ENCODE peak calls at places on chromosomes 12 and 14, in four cellular contexts. W, B, D and G are unnamed samples. For H3K9me3, the result is how much of the 10 kb centered on the place peaks cover.

GRCh38 chr12:49535921-49536525 is 2.8 kb upstream of the KCNH3 start:
- DNase-seq in W (no peak), D (no peak), B (no peak), G (no peak)

GRCh38 chr14:54002653-54003052 is 46.0 kb upstream of the BMP4 start:
- DNase-seq in B (no peak), D (no peak), W (no peak), G (no peak)

GRCh38 chr12:5197127-5197526 is 153.4 kb downstream of the KCNA5 start:
- DNase-seq in D (no peak), B (no peak), W (no peak), G (no peak)

GRCh38 chr12:53091756-53092155 is 5.7 kb upstream of the IGFBP6 start:
- DNase-seq in D (no peak), B (no peak), W (no peak), G (no peak)

GRCh38 chr12:114649585-114649984 is 34.4 kb downstream of the TBX3 start:
- DNase-seq in W (no peak), D (no peak), B (no peak), G (no peak)

GRCh38 chr12:122834921-122835692 is at the start of gene HIP1R:
- DNase-seq in D (peak), B (peak), W (no peak), G (peak)

GRCh38 chr14:103107455-103107854 is 12.9 kb downstream of the EXOC3L4 start:
- DNase-seq in B (no peak), W (no peak), D (no peak), G (no peak)

GRCh38 chr12:111448266-111448830 is 42.6 kb downstream of the SH2B3 start:
- DNase-seq in W (no peak), D (no peak), B (no peak), G (no peak)

GRCh38 chr12:56358836-56359532 is 923 bp downstream of the STAT2 start:
- DNase-seq in D (no peak), B (no peak), W (no peak), G (no peak)

GRCh38 chr12:107667464-107667863 is 18.1 kb upstream of the PWP1 start:
- DNase-seq in D (no peak), B (no peak), W (no peak), G (no peak)

GRCh38 chr12:105107176-105107496 is 395 bp upstream of the WASHC4 start:
- DNase-seq in D (no peak), B (peak), W (no peak), G (no peak)

GRCh38 chr12:66964629-66965028 is 285.8 kb upstream of the GRIP1 start:
- DNase-seq in W (no peak), B (no peak), D (no peak), G (peak)

GRCh38 chr12:89733579-89734201 is 25.1 kb upstream of the ATP2B1 start:
- DNase-seq in W (no peak), D (no peak), B (no peak), G (no peak)

GRCh38 chr12:89162704-89163261 is 189.5 kb downstream of the DUSP6 start:
- DNase-seq in D (peak), W (no peak), B (peak), G (no peak)

GRCh38 chr14:99879401-99880295 is 86.4 kb downstream of the EML1 start:
- DNase-seq in W (no peak), B (no peak), D (no peak), G (no peak)

GRCh38 chr14:60339571-60339970 is 90.5 kb downstream of the PPM1A start:
- DNase-seq in W (no peak), D (no peak), B (no peak), G (no peak)

GRCh38 chr12:116713529-116713928 is 24.3 kb downstream of the SPRING1 start:
- DNase-seq in D (no peak), W (no peak), B (no peak), G (no peak)

GRCh38 chr14:69480136-69480535 is 4.4 kb upstream of the PLEKHD1 start:
- DNase-seq in D (no peak), W (no peak), B (no peak), G (no peak)

GRCh38 chr12:107486140-107486892 is 199.3 kb upstream of the PWP1 start:
- DNase-seq in D (no peak), B (no peak), W (no peak), G (no peak)

GRCh38 chr12:120971299-120972180 is 6.8 kb upstream of the HNF1A start:
- DNase-seq in W (no peak), D (no peak), B (peak), G (no peak)

GRCh38 chr14:51912112-51912786 is 51.8 kb downstream of the GNG2 start:
- DNase-seq in D (no peak), W (no peak), B (no peak), G (no peak)

GRCh38 chr12:124375141-124375788 is 80.4 kb downstream of the RFLNA start:
- DNase-seq in D (no peak), B (no peak), W (no peak), G (no peak)

GRCh38 chr14:27205036-27205435 is 607.2 kb upstream of the NOVA1 start:
- DNase-seq in B (no peak), W (no peak), D (no peak), G (no peak)

GRCh38 chr14:82432531-82432930 is 898.9 kb upstream of the SEL1L start:
- DNase-seq in W (no peak), B (no peak), D (no peak), G (no peak)

GRCh38 chr14:82431031-82431430 is 897.4 kb upstream of the SEL1L start:
- DNase-seq in B (no peak), D (no peak), W (no peak), G (no peak)
- H3K9me3 ChIP-seq in B (under half), D (under half), W (under half), G (under half)

GRCh38 chr12:87618199-87618598 is 411.0 kb downstream of the C12orf50 start:
- DNase-seq in B (no peak), W (no peak), D (no peak), G (no peak)
- H3K9me3 ChIP-seq in B (under half), W (under half), D (under half), G (under half)

GRCh38 chr12:76274699-76275098 is 73.5 kb downstream of the BBS10 start:
- DNase-seq in W (no peak), B (no peak), D (no peak), G (no peak)
- H3K9me3 ChIP-seq in W (under half), B (under half), D (under half), G (under half)

DNA sequence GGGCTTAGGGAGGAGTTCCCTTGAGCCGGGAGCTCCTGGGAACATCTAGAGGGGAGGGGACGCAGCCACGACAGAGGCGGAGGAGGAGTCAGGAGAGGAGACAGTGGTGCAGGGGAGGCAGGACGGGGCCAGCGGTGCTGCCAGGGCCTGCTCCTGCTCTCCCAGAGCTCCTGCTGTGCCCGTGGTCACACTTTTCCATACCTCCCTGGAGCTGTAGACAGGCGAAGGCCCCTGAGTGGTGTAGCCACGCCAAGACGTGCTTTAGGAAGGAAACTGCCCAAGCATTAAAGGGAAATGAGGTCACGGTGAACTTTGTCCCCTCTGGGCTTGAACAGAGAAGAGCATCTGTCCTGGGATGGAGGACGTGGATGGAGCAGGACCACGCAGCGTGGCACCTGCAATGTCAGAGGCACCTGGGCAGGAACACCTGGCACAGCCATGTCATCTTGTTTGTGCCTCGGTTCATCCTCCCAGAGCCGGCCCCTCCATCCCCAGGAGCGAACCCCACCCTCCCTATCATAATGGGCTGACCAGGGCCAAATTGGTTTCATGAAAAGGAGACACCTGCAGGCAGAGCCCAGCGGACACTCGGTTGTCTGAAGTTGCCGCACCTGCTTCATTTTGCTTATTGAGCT is 239.5 kb upstream of the SFSWAP start:
- DNase-seq in B (no peak), W (no peak), D (no peak), G (no peak)
- H3K9me3 ChIP-seq in B (under half), W (under half), D (under half), G (under half)

GRCh38 chr12:34304546-34304945 is 282.2 kb downstream of the ALG10 start:
- DNase-seq in B (no peak), D (no peak), W (no peak), G (no peak)
- H3K9me3 ChIP-seq in B (under half), D (under half), W (half or more), G (under half)

DNA sequence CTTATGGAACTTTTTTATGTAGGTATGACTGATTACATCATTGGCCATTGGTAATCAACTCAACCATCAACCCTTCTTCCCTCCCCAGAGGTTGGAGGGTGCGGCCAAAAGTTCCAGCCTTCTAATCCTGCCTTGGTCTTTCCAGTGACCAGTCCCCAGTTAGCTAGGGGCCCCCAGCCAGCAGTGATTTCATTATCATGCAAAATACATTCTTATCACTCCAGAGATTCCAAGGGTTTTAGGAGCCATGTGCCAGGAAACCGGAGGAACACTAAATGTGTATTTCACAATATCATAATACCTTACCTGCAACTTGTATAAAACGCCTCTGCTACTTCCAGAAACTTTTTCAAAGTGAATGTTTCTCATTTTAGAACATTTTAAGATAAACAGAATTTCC is 181.5 kb upstream of the PELI2 start:
- DNase-seq in W (no peak), B (no peak), D (no peak), G (no peak)
- H3K9me3 ChIP-seq in W (under half), B (under half), D (under half), G (under half)

GRCh38 chr12:28202374-28203130 is 12.3 kb downstream of the CCDC91 start:
- DNase-seq in D (no peak), W (no peak), B (peak), G (no peak)
- H3K9me3 ChIP-seq in D (under half), W (under half), B (under half), G (under half)